ENCODE peak calls at places on chromosomes 3 and 15, in eight cellular contexts. One of them, this sample, is unnamed.

GRCh38 chr15:75712668-75713337 is at the start of gene CSPG4:
- DNase-seq in mammary epithelial cell: no peak
- DNase-seq in heart right ventricle: peak
- DNase-seq in A549: no peak
- DNase-seq in AG09309: no peak
- DNase-seq in AG04450: no peak
- DNase-seq in body of pancreas: no peak
- DNase-seq in endodermal cell: peak
- DNase-seq in this sample: peak

GRCh38 chr3:172746476-172746875 is 4.0 kb upstream of the ECT2 start:
- DNase-seq in mammary epithelial cell: no peak
- DNase-seq in heart right ventricle: no peak
- DNase-seq in A549: no peak
- DNase-seq in AG09309: no peak
- DNase-seq in AG04450: no peak
- DNase-seq in body of pancreas: no peak
- DNase-seq in endodermal cell: no peak
- DNase-seq in this sample: peak

GRCh38 chr3:97579365-97579764 is 185.2 kb upstream of the ARL6 start:
- DNase-seq in mammary epithelial cell: peak
- DNase-seq in heart right ventricle: no peak
- DNase-seq in A549: peak
- DNase-seq in AG09309: no peak
- DNase-seq in AG04450: no peak
- DNase-seq in body of pancreas: no peak
- DNase-seq in endodermal cell: no peak
- DNase-seq in this sample: no peak

GRCh38 chr3:192906940-192907339 is 10.7 kb downstream of the MB21D2 start:
- DNase-seq in mammary epithelial cell: no peak
- DNase-seq in heart right ventricle: no peak
- DNase-seq in A549: no peak
- DNase-seq in AG09309: no peak
- DNase-seq in AG04450: no peak
- DNase-seq in body of pancreas: no peak
- DNase-seq in endodermal cell: no peak
- DNase-seq in this sample: no peak

GRCh38 chr3:51777985-51778384 is 1.1 kb downstream of the IQCF6 start:
- DNase-seq in mammary epithelial cell: no peak
- DNase-seq in heart right ventricle: peak
- DNase-seq in A549: no peak
- DNase-seq in AG09309: no peak
- DNase-seq in AG04450: no peak
- DNase-seq in body of pancreas: peak
- DNase-seq in endodermal cell: no peak
- DNase-seq in this sample: no peak

GRCh38 chr3:153285194-153285641 is 123.2 kb downstream of the RAP2B start:
- DNase-seq in mammary epithelial cell: peak
- DNase-seq in heart right ventricle: no peak
- DNase-seq in A549: peak
- DNase-seq in AG09309: no peak
- DNase-seq in AG04450: no peak
- DNase-seq in body of pancreas: no peak
- DNase-seq in endodermal cell: peak
- DNase-seq in this sample: peak

GRCh38 chr15:100596792-100597191 is 5.2 kb downstream of the LINS1 start:
- DNase-seq in mammary epithelial cell: peak
- DNase-seq in heart right ventricle: peak
- DNase-seq in A549: no peak
- DNase-seq in AG09309: no peak
- DNase-seq in AG04450: no peak
- DNase-seq in body of pancreas: no peak
- DNase-seq in endodermal cell: no peak
- DNase-seq in this sample: peak

GRCh38 chr15:88900309-88900981 is 5.1 kb upstream of the HAPLN3 start:
- DNase-seq in mammary epithelial cell: no peak
- DNase-seq in heart right ventricle: no peak
- DNase-seq in A549: peak
- DNase-seq in AG09309: no peak
- DNase-seq in AG04450: no peak
- DNase-seq in body of pancreas: no peak
- DNase-seq in endodermal cell: no peak
- DNase-seq in this sample: peak

GRCh38 chr3:43153189-43154083 is 47.6 kb upstream of the POMGNT2 start:
- DNase-seq in mammary epithelial cell: no peak
- DNase-seq in heart right ventricle: peak
- DNase-seq in A549: no peak
- DNase-seq in AG09309: no peak
- DNase-seq in AG04450: peak
- DNase-seq in body of pancreas: peak
- DNase-seq in endodermal cell: no peak
- DNase-seq in this sample: peak

GRCh38 chr15:68930268-68931022 is at the start of gene SPESP1:
- DNase-seq in mammary epithelial cell: no peak
- DNase-seq in heart right ventricle: peak
- DNase-seq in A549: no peak
- DNase-seq in AG09309: no peak
- DNase-seq in AG04450: peak
- DNase-seq in body of pancreas: peak
- DNase-seq in endodermal cell: no peak
- DNase-seq in this sample: peak

GRCh38 chr15:85581495-85581894 is 201.1 kb downstream of the AKAP13 start:
- DNase-seq in mammary epithelial cell: no peak
- DNase-seq in heart right ventricle: peak
- DNase-seq in A549: no peak
- DNase-seq in AG09309: no peak
- DNase-seq in AG04450: no peak
- DNase-seq in body of pancreas: peak
- DNase-seq in endodermal cell: no peak
- DNase-seq in this sample: peak

GRCh38 chr15:70235347-70235746 is 137.6 kb upstream of the TLE3 start:
- DNase-seq in mammary epithelial cell: no peak
- DNase-seq in heart right ventricle: no peak
- DNase-seq in A549: no peak
- DNase-seq in AG09309: peak
- DNase-seq in AG04450: no peak
- DNase-seq in body of pancreas: no peak
- DNase-seq in endodermal cell: peak
- DNase-seq in this sample: no peak

GRCh38 chr3:154421067-154421466 is 8.9 kb downstream of the GPR149 start:
- DNase-seq in mammary epithelial cell: no peak
- DNase-seq in heart right ventricle: no peak
- DNase-seq in A549: no peak
- DNase-seq in AG09309: no peak
- DNase-seq in AG04450: no peak
- DNase-seq in body of pancreas: no peak
- DNase-seq in endodermal cell: peak
- DNase-seq in this sample: peak

GRCh38 chr3:59774613-59775012 is 724.8 kb upstream of the CFAP20DC start:
- DNase-seq in mammary epithelial cell: peak
- DNase-seq in heart right ventricle: no peak
- DNase-seq in A549: no peak
- DNase-seq in AG09309: peak
- DNase-seq in AG04450: peak
- DNase-seq in body of pancreas: no peak
- DNase-seq in endodermal cell: no peak
- DNase-seq in this sample: peak

GRCh38 chr3:195030791-195031321 is 240.1 kb downstream of the XXYLT1 start:
- DNase-seq in mammary epithelial cell: peak
- DNase-seq in heart right ventricle: no peak
- DNase-seq in A549: peak
- DNase-seq in AG09309: no peak
- DNase-seq in AG04450: no peak
- DNase-seq in body of pancreas: no peak
- DNase-seq in endodermal cell: peak
- DNase-seq in this sample: no peak

GRCh38 chr3:57163751-57164150 is 1.4 kb downstream of the IL17RD start:
- DNase-seq in mammary epithelial cell: peak
- DNase-seq in heart right ventricle: no peak
- DNase-seq in A549: no peak
- DNase-seq in AG09309: no peak
- DNase-seq in AG04450: no peak
- DNase-seq in body of pancreas: no peak
- DNase-seq in endodermal cell: peak
- DNase-seq in this sample: no peak
- H3K4me3 ChIP-seq in mammary epithelial cell: no peak
- H3K4me3 ChIP-seq in heart right ventricle: peak
- H3K4me3 ChIP-seq in A549: no peak
- H3K4me3 ChIP-seq in AG09309: no peak
- H3K4me3 ChIP-seq in AG04450: no peak
- H3K4me3 ChIP-seq in body of pancreas: no peak
- H3K4me3 ChIP-seq in endodermal cell: peak
- H3K4me3 ChIP-seq in this sample: no peak

GRCh38 chr15:40593588-40594428 is at the start of gene KNL1:
- DNase-seq in mammary epithelial cell: peak
- DNase-seq in heart right ventricle: peak
- DNase-seq in A549: peak
- DNase-seq in AG09309: peak
- DNase-seq in AG04450: peak
- DNase-seq in body of pancreas: peak
- DNase-seq in endodermal cell: peak
- DNase-seq in this sample: peak

GRCh38 chr15:40595219-40595618 is 1.2 kb downstream of the KNL1 start:
- DNase-seq in mammary epithelial cell: peak
- DNase-seq in heart right ventricle: no peak
- DNase-seq in A549: no peak
- DNase-seq in AG09309: no peak
- DNase-seq in AG04450: no peak
- DNase-seq in body of pancreas: no peak
- DNase-seq in endodermal cell: no peak
- DNase-seq in this sample: no peak

GRCh38 chr15:40595773-40596172 is 1.7 kb downstream of the KNL1 start:
- DNase-seq in mammary epithelial cell: peak
- DNase-seq in heart right ventricle: no peak
- DNase-seq in A549: no peak
- DNase-seq in AG09309: no peak
- DNase-seq in AG04450: no peak
- DNase-seq in body of pancreas: no peak
- DNase-seq in endodermal cell: no peak
- DNase-seq in this sample: no peak

GRCh38 chr15:40593130-40593529 is 919 bp upstream of the KNL1 start:
- DNase-seq in mammary epithelial cell: no peak
- DNase-seq in heart right ventricle: no peak
- DNase-seq in A549: no peak
- DNase-seq in AG09309: no peak
- DNase-seq in AG04450: no peak
- DNase-seq in body of pancreas: no peak
- DNase-seq in endodermal cell: no peak
- DNase-seq in this sample: no peak

DNA sequence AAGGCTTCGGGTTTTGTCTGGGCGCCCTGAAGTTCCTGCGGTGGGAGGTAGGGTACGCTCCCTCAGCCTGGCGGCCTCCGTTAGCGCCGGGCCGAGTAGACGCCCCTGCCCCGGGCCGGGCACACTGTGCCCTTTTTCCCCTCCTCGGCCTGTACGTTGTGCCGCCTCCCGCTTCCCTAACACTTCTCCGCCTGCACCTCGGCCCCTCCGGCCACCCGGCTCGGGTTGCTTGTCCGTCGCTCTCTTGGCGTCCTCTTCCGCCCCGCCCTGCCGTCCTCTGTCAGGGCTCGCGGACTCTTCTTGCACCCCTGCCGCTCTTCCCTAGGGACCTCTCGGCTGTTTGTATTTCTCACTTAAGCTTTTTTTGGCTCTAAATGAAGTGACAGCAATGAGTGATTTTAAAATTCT is 384 bp downstream of the KNL1 start:
- DNase-seq in mammary epithelial cell: peak
- DNase-seq in heart right ventricle: peak
- DNase-seq in A549: peak
- DNase-seq in AG09309: no peak
- DNase-seq in AG04450: no peak
- DNase-seq in body of pancreas: peak
- DNase-seq in endodermal cell: no peak
- DNase-seq in this sample: peak
- TF ChIP-seq CTCF in mammary epithelial cell: peak
- TF ChIP-seq CTCF in heart right ventricle: peak
- TF ChIP-seq CTCF in A549: no peak
- TF ChIP-seq CTCF in AG09309: no peak
- TF ChIP-seq CTCF in AG04450: peak
- TF ChIP-seq CTCF in body of pancreas: no peak
- TF ChIP-seq CTCF in endodermal cell: peak
- TF ChIP-seq CTCF in this sample: peak

GRCh38 chr3:125105116-125105515 is 49.3 kb upstream of the HEG1 start:
- DNase-seq in mammary epithelial cell: no peak
- DNase-seq in heart right ventricle: no peak
- DNase-seq in A549: no peak
- DNase-seq in AG09309: no peak
- DNase-seq in AG04450: no peak
- DNase-seq in body of pancreas: no peak
- DNase-seq in endodermal cell: no peak
- DNase-seq in this sample: no peak

GRCh38 chr3:125103406-125103805 is 47.6 kb upstream of the HEG1 start:
- DNase-seq in mammary epithelial cell: no peak
- DNase-seq in heart right ventricle: no peak
- DNase-seq in A549: no peak
- DNase-seq in AG09309: no peak
- DNase-seq in AG04450: no peak
- DNase-seq in body of pancreas: no peak
- DNase-seq in endodermal cell: no peak
- DNase-seq in this sample: no peak

GRCh38 chr3:125102470-125102869 is 46.7 kb upstream of the HEG1 start:
- DNase-seq in mammary epithelial cell: no peak
- DNase-seq in heart right ventricle: no peak
- DNase-seq in A549: no peak
- DNase-seq in AG09309: no peak
- DNase-seq in AG04450: no peak
- DNase-seq in body of pancreas: no peak
- DNase-seq in endodermal cell: no peak
- DNase-seq in this sample: no peak

GRCh38 chr3:125107384-125107783 is 51.6 kb upstream of the HEG1 start:
- DNase-seq in mammary epithelial cell: no peak
- DNase-seq in heart right ventricle: no peak
- DNase-seq in A549: no peak
- DNase-seq in AG09309: no peak
- DNase-seq in AG04450: no peak
- DNase-seq in body of pancreas: no peak
- DNase-seq in endodermal cell: no peak
- DNase-seq in this sample: no peak

DNA sequence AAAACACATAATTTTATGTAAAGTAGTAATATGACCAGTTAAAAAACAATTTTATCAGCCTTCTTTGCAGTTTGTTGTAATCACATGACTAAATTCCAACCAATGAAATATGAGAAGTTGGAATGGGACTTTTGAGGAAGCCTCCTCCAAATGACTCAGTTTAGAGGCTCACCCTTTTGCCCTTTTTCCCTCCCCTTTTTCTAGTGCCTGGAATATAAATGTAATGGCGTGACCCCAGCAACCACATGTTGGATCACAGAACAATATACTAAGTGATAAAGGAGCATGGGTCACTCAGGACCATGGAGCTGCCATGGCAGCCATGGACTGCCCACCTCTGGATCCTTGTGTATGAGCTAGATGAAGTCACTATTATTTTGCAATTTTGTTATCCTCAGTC is 48.8 kb upstream of the HEG1 start:
- DNase-seq in mammary epithelial cell: no peak
- DNase-seq in heart right ventricle: no peak
- DNase-seq in A549: no peak
- DNase-seq in AG09309: no peak
- DNase-seq in AG04450: no peak
- DNase-seq in body of pancreas: no peak
- DNase-seq in endodermal cell: no peak
- DNase-seq in this sample: peak
- H3K4me3 ChIP-seq in mammary epithelial cell: no peak
- H3K4me3 ChIP-seq in heart right ventricle: no peak
- H3K4me3 ChIP-seq in A549: no peak
- H3K4me3 ChIP-seq in AG09309: no peak
- H3K4me3 ChIP-seq in AG04450: no peak
- H3K4me3 ChIP-seq in body of pancreas: no peak
- H3K4me3 ChIP-seq in endodermal cell: no peak
- H3K4me3 ChIP-seq in this sample: no peak

GRCh38 chr15:58433597-58434333 is 2.0 kb downstream of the LIPC start:
- DNase-seq in mammary epithelial cell: no peak
- DNase-seq in heart right ventricle: no peak
- DNase-seq in A549: no peak
- DNase-seq in AG09309: no peak
- DNase-seq in AG04450: no peak
- DNase-seq in body of pancreas: no peak
- DNase-seq in endodermal cell: peak
- DNase-seq in this sample: no peak
- TF ChIP-seq CTCF in mammary epithelial cell: no peak
- TF ChIP-seq CTCF in heart right ventricle: no peak
- TF ChIP-seq CTCF in A549: no peak
- TF ChIP-seq CTCF in AG09309: no peak
- TF ChIP-seq CTCF in AG04450: no peak
- TF ChIP-seq CTCF in body of pancreas: no peak
- TF ChIP-seq CTCF in endodermal cell: no peak
- TF ChIP-seq CTCF in this sample: no peak

This sample was measured in cardiac fibroblast.